ENCODE peak calls at places on chromosomes 16 and 17, in four cellular contexts. N is effector memory CD4-positive, alpha-beta T cell; J is thoracic aorta; S is mesendoderm. Y is an unnamed sample. For H3K36me3, the result is how much of the 10 kb centered on the place peaks cover.

GRCh38 chr17:62916684-62917571 is 49.1 kb upstream of the TANC2 start:
- DNase-seq in N (no peak), J (no peak), S (no peak), Y (no peak)

GRCh38 chr16:89049484-89050118 is 44.1 kb upstream of the ACSF3 start:
- DNase-seq in N (no peak), J (no peak), S (no peak), Y (no peak)

GRCh38 chr16:83031524-83031923 is 404.8 kb downstream of the CDH13 start:
- DNase-seq in N (no peak), J (no peak), S (peak), Y (no peak)

GRCh38 chr16:53849994-53850393 is 146.0 kb downstream of the FTO start:
- DNase-seq in N (no peak), J (no peak), S (no peak), Y (no peak)

GRCh38 chr17:72457712-72458111 is 336.9 kb downstream of the SOX9 start:
- DNase-seq in N (no peak), J (no peak), S (peak), Y (no peak)

GRCh38 chr16:15796885-15797284 is 59.9 kb downstream of the MYH11 start:
- DNase-seq in N (no peak), J (no peak), S (no peak), Y (no peak)

GRCh38 chr17:8153957-8154607 is 1.9 kb upstream of the PER1 start:
- DNase-seq in N (peak), J (peak), S (peak), Y (peak)

GRCh38 chr17:76272541-76273434 is 7.6 kb downstream of the UBALD2 start:
- DNase-seq in N (no peak), J (no peak), S (no peak), Y (peak)

GRCh38 chr16:75821117-75821516 is 94.8 kb upstream of the CPHXL start:
- DNase-seq in N (no peak), J (no peak), S (peak), Y (no peak)

GRCh38 chr17:80773243-80773991 is 218.2 kb upstream of the CHMP6 start:
- DNase-seq in N (no peak), J (peak), S (peak), Y (peak)

GRCh38 chr16:21197115-21197514 is 14.3 kb downstream of the ZP2 start:
- DNase-seq in N (no peak), J (no peak), S (no peak), Y (no peak)

GRCh38 chr16:55494994-55495421 is 13.9 kb upstream of the LPCAT2 start:
- DNase-seq in N (no peak), J (no peak), S (peak), Y (peak)

GRCh38 chr16:77435240-77435819 is 496 bp upstream of the ADAMTS18 start:
- DNase-seq in N (no peak), J (no peak), S (peak), Y (peak)

GRCh38 chr17:38608648-38609047 is 2.9 kb upstream of the SRCIN1 start:
- DNase-seq in N (no peak), J (no peak), S (no peak), Y (peak)

GRCh38 chr17:35342207-35342744 is 31.1 kb downstream of the SLFN11 start:
- DNase-seq in N (no peak), J (no peak), S (no peak), Y (no peak)

GRCh38 chr17:19812407-19812806 is 55.3 kb downstream of the ULK2 start:
- DNase-seq in N (no peak), J (no peak), S (peak), Y (no peak)

GRCh38 chr17:2390199-2390880 is 10.5 kb downstream of the MNT start:
- DNase-seq in N (no peak), J (no peak), S (no peak), Y (no peak)

GRCh38 chr17:43169561-43170139 is 1.4 kb upstream of the NBR1 start:
- DNase-seq in N (no peak), J (no peak), S (peak), Y (peak)

GRCh38 chr16:19245326-19245925 is 40.1 kb upstream of the CLEC19A start:
- DNase-seq in N (no peak), J (no peak), S (no peak), Y (no peak)

GRCh38 chr17:6712058-6712853 is 913 bp downstream of the SLC13A5 start:
- DNase-seq in N (no peak), J (no peak), S (peak), Y (peak)

GRCh38 chr17:80833952-80834895 is 157.4 kb upstream of the CHMP6 start:
- DNase-seq in N (no peak), J (no peak), S (no peak), Y (no peak)

GRCh38 chr16:14641877-14642276 is 9.1 kb downstream of the BFAR start:
- DNase-seq in N (no peak), J (no peak), S (no peak), Y (no peak)

GRCh38 chr16:14640538-14640937 is 7.8 kb downstream of the BFAR start:
- DNase-seq in N (no peak), J (no peak), S (no peak), Y (no peak)

GRCh38 chr16:14635394-14636145 is 2.8 kb downstream of the BFAR start:
- DNase-seq in N (no peak), J (no peak), S (no peak), Y (no peak)

DNA sequence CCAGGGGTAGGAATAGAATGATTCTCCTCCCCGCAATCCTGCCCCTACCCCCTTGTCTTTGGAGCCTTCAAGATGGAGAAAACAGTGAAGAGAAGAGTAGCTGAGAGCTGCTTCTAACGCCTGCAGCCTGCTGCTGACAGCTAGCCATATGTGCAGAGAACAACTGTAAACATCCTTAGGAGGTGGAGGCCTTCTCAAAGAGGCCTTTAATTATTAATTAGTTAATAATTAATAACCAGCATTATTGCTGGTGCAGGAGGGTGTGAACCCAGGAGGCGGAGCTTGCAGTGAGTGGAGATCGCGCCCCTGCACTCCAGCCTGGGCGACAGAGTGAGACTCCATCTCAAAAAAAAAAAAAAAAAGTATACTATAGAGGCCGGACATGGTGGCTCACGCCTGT is 8.5 kb downstream of the BFAR start:
- DNase-seq in N (no peak), J (no peak), S (no peak), Y (no peak)
- H3K36me3 ChIP-seq in N (under half), J (under half), S (under half), Y (under half)

DNA sequence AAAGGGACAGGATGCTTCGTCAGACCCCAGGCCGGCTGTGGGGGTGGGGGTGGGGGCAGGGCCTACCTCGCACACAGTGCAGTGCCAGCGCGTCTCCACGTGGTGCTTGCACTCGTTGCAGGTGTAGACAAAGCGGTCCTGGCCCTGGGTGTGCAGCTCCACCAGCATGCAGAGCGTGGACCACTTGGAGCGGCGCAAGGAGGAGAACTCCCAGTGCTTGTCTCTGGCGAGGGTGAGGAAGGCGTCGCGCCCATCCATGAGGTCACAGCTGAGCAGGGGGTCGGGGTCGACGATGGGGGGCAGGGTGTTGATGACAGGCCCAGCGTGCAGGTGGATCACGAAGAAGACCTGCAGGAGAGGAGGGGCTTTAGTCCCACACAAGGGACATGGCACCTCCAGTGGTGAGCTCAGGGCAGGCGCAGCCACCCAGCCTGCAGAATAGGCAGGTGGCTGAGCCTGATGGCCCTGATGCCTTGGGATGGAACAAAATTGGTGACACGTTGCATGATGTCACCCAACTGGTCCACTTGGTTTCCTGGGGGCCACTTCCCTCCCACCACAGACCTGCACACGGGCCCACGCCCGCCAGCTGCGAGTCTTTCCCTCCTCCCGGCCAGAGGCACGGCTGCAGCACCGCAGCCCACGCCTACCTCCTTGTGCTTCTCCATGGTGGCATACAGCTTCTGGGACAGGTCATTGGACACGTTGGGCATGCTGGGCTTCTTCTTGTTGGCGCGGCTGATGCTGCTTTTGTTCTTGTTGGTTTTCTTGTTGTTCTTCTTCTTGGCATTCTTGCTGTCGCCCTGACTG is 14.0 kb upstream of the TRAP1 start:
- DNase-seq in N (no peak), J (no peak), S (no peak), Y (peak)
- H3K36me3 ChIP-seq in N (half or more), J (half or more), S (under half), Y (under half)

GRCh38 chr17:59401274-59401673 is 69.8 kb downstream of the YPEL2 start:
- DNase-seq in N (no peak), J (no peak), S (no peak), Y (no peak)
- H3K36me3 ChIP-seq in N (under half), J (under half), S (under half), Y (under half)

GRCh38 chr16:30747799-30748633 is at the start of gene PHKG2:
- DNase-seq in N (peak), J (peak), S (peak), Y (peak)
- H3K36me3 ChIP-seq in N (under half), J (under half), S (under half), Y (under half)

DNA sequence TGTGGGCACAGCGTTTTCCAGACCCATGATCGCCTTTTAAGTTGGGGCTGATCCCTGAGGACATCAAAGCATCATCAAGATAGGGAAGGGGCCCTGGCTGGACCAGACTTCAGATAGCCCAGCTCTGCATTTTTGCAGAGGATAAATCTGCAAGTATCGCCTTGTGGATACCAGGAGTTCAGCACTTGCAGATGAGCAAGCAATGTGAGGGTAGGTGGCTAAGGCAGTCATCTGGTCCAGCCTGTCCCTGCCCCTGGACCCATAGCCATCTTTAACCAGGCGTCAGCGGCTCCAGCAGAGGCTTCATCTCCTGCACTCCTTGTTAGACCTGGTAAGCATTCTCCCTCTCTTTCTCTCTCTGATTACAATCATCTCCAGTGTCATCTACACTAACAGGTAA is 9.0 kb upstream of the MRPS23 start:
- DNase-seq in N (no peak), J (no peak), S (no peak), Y (no peak)
- H3K36me3 ChIP-seq in N (under half), J (under half), S (under half), Y (under half)

GRCh38 chr16:87762620-87763019 is 3.2 kb downstream of the KLHDC4 start:
- DNase-seq in N (no peak), J (no peak), S (no peak), Y (no peak)
- H3K36me3 ChIP-seq in N (under half), J (under half), S (under half), Y (under half)

GRCh38 chr17:41910701-41911391 is 7.9 kb downstream of the ACLY start:
- DNase-seq in N (no peak), J (no peak), S (no peak), Y (no peak)

GRCh38 chr17:41907185-41907556 is 11.6 kb downstream of the ACLY start:
- DNase-seq in N (no peak), J (no peak), S (no peak), Y (peak)

GRCh38 chr17:41907633-41908539 is 10.9 kb downstream of the ACLY start:
- DNase-seq in N (no peak), J (no peak), S (no peak), Y (peak)

GRCh38 chr17:41906465-41907184 is 12.1 kb downstream of the ACLY start:
- DNase-seq in N (no peak), J (no peak), S (no peak), Y (peak)

GRCh38 chr17:41909088-41909487 is 9.7 kb downstream of the ACLY start:
- DNase-seq in N (no peak), J (no peak), S (no peak), Y (peak)
- H3K36me3 ChIP-seq in N (half or more), J (half or more), S (half or more), Y (half or more)

Y was measured in H7.